ENCODE peak calls at places on chromosomes 1 and 21, in five cellular contexts. J is AML-193; Z is colonic mucosa; A is stimulated activated CD4-positive, alpha-beta T cell treated with anti-CD3 and anti-CD28 coated beads, TNF-alpha, amount 100 ng/mL, for 4 hours; D is AG08395. E is an unnamed sample.

GRCh38 chr1:41323243-41323642 is 38.0 kb upstream of the FOXO6 start:
- DNase-seq in J (no peak), Z (no peak), A (no peak), D (no peak), E (no peak)

GRCh38 chr1:184685116-184685515 is 69.5 kb downstream of the EDEM3 start:
- DNase-seq in J (no peak), Z (no peak), A (no peak), D (no peak), E (no peak)

GRCh38 chr1:113929750-113930498 is 800 bp downstream of the HIPK1 start:
- DNase-seq in J (no peak), Z (peak), A (peak), D (peak), E (peak)

GRCh38 chr1:112605633-112606327 is 13.2 kb downstream of the ST7L start:
- DNase-seq in J (no peak), Z (no peak), A (no peak), D (no peak), E (no peak)

GRCh38 chr1:227947678-227948492 is at the start of gene WNT9A:
- DNase-seq in J (no peak), Z (peak), A (no peak), D (peak), E (peak)

GRCh38 chr1:103496014-103496635 is 29.4 kb upstream of the RNPC3 start:
- DNase-seq in J (no peak), Z (no peak), A (no peak), D (no peak), E (no peak)

GRCh38 chr1:8908388-8909151 is 30.1 kb upstream of the ENO1 start:
- DNase-seq in J (no peak), Z (no peak), A (no peak), D (no peak), E (no peak)

GRCh38 chr1:192474080-192474683 is 101.4 kb upstream of the RGS1 start:
- DNase-seq in J (peak), Z (no peak), A (no peak), D (peak), E (no peak)

GRCh38 chr1:7644086-7644485 is 127.0 kb upstream of the VAMP3 start:
- DNase-seq in J (no peak), Z (no peak), A (no peak), D (no peak), E (no peak)

GRCh38 chr21:26499475-26499874 is 73.6 kb downstream of the CYYR1 start:
- DNase-seq in J (no peak), Z (no peak), A (no peak), D (no peak), E (no peak)

GRCh38 chr1:229420765-229421164 is 13.1 kb downstream of the ACTA1 start:
- DNase-seq in J (no peak), Z (no peak), A (no peak), D (no peak), E (no peak)

GRCh38 chr1:228073870-228074545 is 8.5 kb upstream of the ARF1 start:
- DNase-seq in J (no peak), Z (no peak), A (no peak), D (no peak), E (no peak)

GRCh38 chr1:48953617-48954016 is 176.9 kb upstream of the BEND5 start:
- DNase-seq in J (no peak), Z (no peak), A (no peak), D (no peak), E (no peak)

GRCh38 chr21:19523731-19524130 is 1120.1 kb upstream of the TMPRSS15 start:
- DNase-seq in J (no peak), Z (no peak), A (no peak), D (no peak), E (no peak)

GRCh38 chr1:223844962-223845809 is 561 bp downstream of the TP53BP2 start:
- DNase-seq in J (peak), Z (peak), A (peak), D (peak), E (peak)

GRCh38 chr1:27522860-27523665 is 33.1 kb upstream of the WASF2 start:
- DNase-seq in J (no peak), Z (no peak), A (no peak), D (peak), E (no peak)

GRCh38 chr1:15196807-15197530 is 43.4 kb downstream of the TMEM51 start:
- DNase-seq in J (no peak), Z (peak), A (no peak), D (no peak), E (no peak)

GRCh38 chr1:225468270-225469020 is 40.6 kb upstream of the LBR start:
- DNase-seq in J (no peak), Z (no peak), A (no peak), D (no peak), E (no peak)

GRCh38 chr1:46179138-46180081 is 3.1 kb upstream of the P3R3URF start:
- DNase-seq in J (peak), Z (peak), A (no peak), D (peak), E (peak)

GRCh38 chr1:2594641-2595131 is 8.1 kb downstream of the PRXL2B start:
- DNase-seq in J (no peak), Z (no peak), A (no peak), D (no peak), E (no peak)

GRCh38 chr1:151711940-151712339 is 4.7 kb downstream of the CELF3 start:
- DNase-seq in J (no peak), Z (no peak), A (no peak), D (no peak), E (no peak)

GRCh38 chr1:209616366-209617046 is 33.0 kb downstream of the CAMK1G start:
- DNase-seq in J (no peak), Z (no peak), A (no peak), D (no peak), E (no peak)

GRCh38 chr21:34510148-34511142 is 1.6 kb downstream of the KCNE1 start:
- DNase-seq in J (peak), Z (peak), A (peak), D (peak), E (peak)

GRCh38 chr1:5996641-5997270 is 4.5 kb upstream of the NPHP4 start:
- DNase-seq in J (no peak), Z (no peak), A (no peak), D (no peak), E (no peak)

GRCh38 chr1:69263982-69264381 is 303.7 kb upstream of the LRRC7 start:
- DNase-seq in J (no peak), Z (no peak), A (no peak), D (no peak), E (no peak)

GRCh38 chr1:58852731-58853485 is 69.1 kb upstream of the JUN start:
- DNase-seq in J (no peak), Z (no peak), A (no peak), D (no peak), E (no peak)

GRCh38 chr1:217917277-217917887 is 286.2 kb downstream of the SPATA17 start:
- DNase-seq in J (no peak), Z (no peak), A (no peak), D (no peak), E (no peak)